ENCODE peak calls at places on chromosomes 12 and 14, in eight cellular contexts. F is HL-60; S is astrocyte of the spinal cord; Y is CD4-positive, alpha-beta T cell; O is heart left ventricle; C is neural crest cell; A is bronchial epithelial cell; Z is fibroblast of pulmonary artery. T is an unnamed sample.

GRCh38 chr12:107322063-107322462 is 228.7 kb upstream of the CRY1 start:
- DNase-seq in F (no peak), S (no peak), Y (no peak), O (no peak), C (no peak), A (no peak), Z (no peak), T (no peak)

GRCh38 chr14:52527052-52527451 is 25.3 kb downstream of the TXNDC16 start:
- DNase-seq in F (no peak), S (no peak), Y (no peak), O (no peak), C (no peak), A (no peak), Z (no peak), T (no peak)

GRCh38 chr12:32918890-32919791 is 22.6 kb upstream of the PKP2 start:
- DNase-seq in F (no peak), S (peak), Y (no peak), O (no peak), C (no peak), A (peak), Z (peak), T (no peak)

GRCh38 chr12:132827763-132828703 is 636 bp downstream of the GOLGA3 start:
- DNase-seq in F (peak), S (peak), Y (peak), O (peak), C (peak), A (peak), Z (peak), T (peak)

GRCh38 chr12:58204086-58204485 is 262.7 kb downstream of the ATP23 start:
- DNase-seq in F (no peak), S (peak), Y (no peak), O (no peak), C (no peak), A (no peak), Z (peak), T (no peak)

GRCh38 chr12:118312578-118312977 is 60.1 kb downstream of the TAOK3 start:
- DNase-seq in F (no peak), S (no peak), Y (no peak), O (no peak), C (no peak), A (peak), Z (no peak), T (no peak)

GRCh38 chr12:13038491-13039161 is 5.6 kb upstream of the FAM234B start:
- DNase-seq in F (no peak), S (peak), Y (no peak), O (no peak), C (no peak), A (peak), Z (peak), T (no peak)

GRCh38 chr14:71586131-71586893 is 345.9 kb upstream of the RGS6 start:
- DNase-seq in F (no peak), S (peak), Y (no peak), O (no peak), C (no peak), A (no peak), Z (peak), T (peak)

GRCh38 chr14:70052990-70053389 is 135.8 kb downstream of the SLC8A3 start:
- DNase-seq in F (no peak), S (peak), Y (no peak), O (no peak), C (peak), A (peak), Z (peak), T (peak)

GRCh38 chr12:15962760-15963159 is 51.6 kb downstream of the DERA start:
- DNase-seq in F (no peak), S (no peak), Y (no peak), O (no peak), C (no peak), A (peak), Z (peak), T (no peak)

GRCh38 chr14:71206766-71207371 is 299.6 kb downstream of the PCNX1 start:
- DNase-seq in F (no peak), S (peak), Y (no peak), O (peak), C (no peak), A (peak), Z (peak), T (peak)

GRCh38 chr12:56220611-56221232 is 1.0 kb downstream of the RNF41 start:
- DNase-seq in F (no peak), S (peak), Y (no peak), O (no peak), C (no peak), A (peak), Z (peak), T (no peak)

GRCh38 chr12:3000548-3001275 is 41.5 kb downstream of the TEAD4 start:
- DNase-seq in F (no peak), S (no peak), Y (no peak), O (no peak), C (no peak), A (no peak), Z (no peak), T (no peak)

GRCh38 chr12:3002636-3003035 is 43.4 kb downstream of the TEAD4 start:
- DNase-seq in F (no peak), S (no peak), Y (no peak), O (no peak), C (no peak), A (peak), Z (no peak), T (no peak)

GRCh38 chr12:3005736-3006135 is 46.5 kb downstream of the TEAD4 start:
- DNase-seq in F (no peak), S (peak), Y (no peak), O (no peak), C (no peak), A (peak), Z (no peak), T (no peak)

GRCh38 chr12:3003593-3003992 is 44.4 kb downstream of the TEAD4 start:
- DNase-seq in F (no peak), S (no peak), Y (no peak), O (no peak), C (no peak), A (no peak), Z (no peak), T (no peak)

DNA sequence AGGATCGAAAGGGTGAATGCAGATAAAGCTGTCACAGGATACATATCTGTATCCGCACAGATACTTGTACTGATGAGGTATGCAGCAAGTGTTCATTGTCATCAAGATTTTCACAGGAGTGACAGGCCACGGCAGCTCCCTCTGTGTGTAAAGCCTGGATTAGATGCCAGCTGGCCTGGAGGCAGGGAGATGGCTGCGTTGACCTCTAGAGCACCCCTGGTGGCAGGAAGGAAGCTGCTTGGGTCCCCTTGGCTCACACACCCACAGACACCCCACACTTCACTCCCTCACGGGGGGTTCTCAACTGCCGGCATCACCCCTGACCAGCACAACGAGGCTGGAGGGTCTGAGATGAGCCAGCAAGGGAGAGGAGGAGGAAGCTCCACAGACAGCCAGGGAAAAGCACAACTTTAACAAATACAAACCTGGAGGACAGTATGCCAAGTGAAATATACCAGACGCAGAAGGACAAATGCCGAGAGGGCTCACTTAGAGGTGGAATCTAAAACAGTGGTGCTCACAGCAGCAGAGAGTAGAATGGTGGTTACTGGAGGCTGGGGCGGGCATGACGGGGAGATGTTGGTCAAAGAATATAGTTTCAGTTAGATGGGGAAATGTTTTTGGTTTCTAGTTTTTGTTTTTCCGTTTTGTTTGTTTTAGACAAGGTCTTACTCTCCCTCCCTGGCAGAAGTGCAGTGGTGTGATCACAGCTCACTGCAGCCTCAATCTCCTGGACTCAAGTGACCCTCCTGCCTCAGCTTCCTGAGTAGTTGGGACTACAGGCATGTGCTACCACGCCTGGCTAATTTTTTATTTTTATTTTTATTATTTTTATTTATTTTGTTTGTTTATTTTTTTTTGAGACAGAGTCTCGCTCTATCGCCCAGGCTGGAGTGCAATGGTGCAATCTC is 45.7 kb downstream of the TEAD4 start:
- DNase-seq in F (no peak), S (no peak), Y (no peak), O (no peak), C (no peak), A (no peak), Z (peak), T (no peak)
- TF ChIP-seq CTCF in F (peak), S (peak), Y (no peak), O (peak), C (peak), A (peak), Z (peak), T (no peak)

GRCh38 chr12:20148241-20148640 is 220.1 kb upstream of the PDE3A start:
- DNase-seq in F (no peak), S (no peak), Y (no peak), O (no peak), C (no peak), A (no peak), Z (no peak), T (no peak)
- TF ChIP-seq CTCF in F (no peak), S (no peak), Y (no peak), O (no peak), C (no peak), A (no peak), Z (no peak), T (no peak)

GRCh38 chr12:1795785-1796514 is 24.4 kb upstream of the LRTM2 start:
- DNase-seq in F (peak), S (peak), Y (peak), O (peak), C (peak), A (peak), Z (peak), T (peak)
- TF ChIP-seq CTCF in F (peak), S (peak), Y (peak), O (peak), C (peak), A (peak), Z (peak), T (peak)

GRCh38 chr14:88079624-88080023 is 74.7 kb downstream of the GPR65 start:
- DNase-seq in F (no peak), S (no peak), Y (no peak), O (no peak), C (no peak), A (no peak), Z (no peak), T (no peak)

GRCh38 chr14:88075298-88075981 is 70.5 kb downstream of the GPR65 start:
- DNase-seq in F (no peak), S (no peak), Y (no peak), O (no peak), C (no peak), A (no peak), Z (no peak), T (no peak)

DNA sequence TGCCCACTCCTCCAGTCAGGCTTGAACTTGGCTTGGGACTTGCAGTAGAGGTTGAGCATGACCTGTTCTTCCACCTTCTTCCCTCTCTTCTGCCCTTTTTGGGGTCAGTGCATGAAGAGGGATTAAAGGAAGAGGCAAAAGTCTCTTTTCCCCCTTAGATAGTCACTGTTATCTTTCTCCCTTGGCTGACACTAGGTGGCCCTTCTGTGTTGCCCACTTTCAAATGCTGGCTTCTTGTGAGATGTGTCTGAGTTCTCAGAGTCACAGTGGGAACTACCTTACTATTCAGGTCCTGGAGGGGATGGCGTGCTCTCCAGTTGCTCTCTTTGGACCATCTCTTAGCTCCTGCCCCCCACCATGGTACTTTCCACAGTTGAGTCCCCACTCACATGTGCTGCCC is 73.6 kb downstream of the GPR65 start:
- DNase-seq in F (no peak), S (no peak), Y (no peak), O (no peak), C (no peak), A (no peak), Z (no peak), T (no peak)
- TF ChIP-seq CTCF in F (no peak), S (no peak), Y (no peak), O (no peak), C (no peak), A (no peak), Z (no peak), T (no peak)

T was measured in adrenal gland.